ENCODE peak calls at places on chromosomes 11 and 22, in seven cellular contexts. One of them, this sample, is unnamed.

GRCh38 chr11:2331404-2331803 is 29.6 kb downstream of the TSPAN32 start:
- DNase-seq in activated B cell treated with CpG ODN at 0.5 μM for 24 hours: no peak
- DNase-seq in RWPE1: no peak
- DNase-seq in ovary: no peak
- DNase-seq in body of pancreas: no peak
- DNase-seq in neural progenitor cell: no peak
- DNase-seq in tibial artery: no peak
- DNase-seq in this sample: no peak

GRCh38 chr22:37363593-37363992 is 63.7 kb downstream of the ELFN2 start:
- DNase-seq in body of pancreas: no peak
- DNase-seq in ovary: no peak
- DNase-seq in neural progenitor cell: no peak
- DNase-seq in RWPE1: no peak
- DNase-seq in activated B cell treated with CpG ODN at 0.5 μM for 24 hours: no peak
- DNase-seq in tibial artery: no peak
- DNase-seq in this sample: no peak

GRCh38 chr11:9264381-9265210 is 554 bp downstream of the DENND5A start:
- DNase-seq in neural progenitor cell: peak
- DNase-seq in ovary: peak
- DNase-seq in body of pancreas: peak
- DNase-seq in tibial artery: peak
- DNase-seq in RWPE1: peak
- DNase-seq in activated B cell treated with CpG ODN at 0.5 μM for 24 hours: peak
- DNase-seq in this sample: peak

GRCh38 chr11:65574147-65574962 is 1.5 kb upstream of the EHBP1L1 start:
- DNase-seq in tibial artery: peak
- DNase-seq in RWPE1: peak
- DNase-seq in activated B cell treated with CpG ODN at 0.5 μM for 24 hours: peak
- DNase-seq in body of pancreas: peak
- DNase-seq in neural progenitor cell: peak
- DNase-seq in ovary: peak
- DNase-seq in this sample: peak

GRCh38 chr11:106959800-106960199 is 58.5 kb downstream of the GUCY1A2 start:
- DNase-seq in ovary: no peak
- DNase-seq in RWPE1: no peak
- DNase-seq in body of pancreas: no peak
- DNase-seq in neural progenitor cell: peak
- DNase-seq in tibial artery: no peak
- DNase-seq in activated B cell treated with CpG ODN at 0.5 μM for 24 hours: no peak
- DNase-seq in this sample: no peak

GRCh38 chr22:25016311-25016710 is 63.8 kb downstream of the KIAA1671 start:
- DNase-seq in tibial artery: no peak
- DNase-seq in activated B cell treated with CpG ODN at 0.5 μM for 24 hours: no peak
- DNase-seq in ovary: no peak
- DNase-seq in neural progenitor cell: no peak
- DNase-seq in body of pancreas: no peak
- DNase-seq in RWPE1: no peak
- DNase-seq in this sample: no peak

GRCh38 chr11:72812604-72812967 is 1.6 kb upstream of the ATG16L2 start:
- DNase-seq in RWPE1: peak
- DNase-seq in body of pancreas: no peak
- DNase-seq in ovary: no peak
- DNase-seq in neural progenitor cell: no peak
- DNase-seq in tibial artery: no peak
- DNase-seq in activated B cell treated with CpG ODN at 0.5 μM for 24 hours: no peak
- DNase-seq in this sample: peak

GRCh38 chr11:68792400-68792955 is 41.2 kb upstream of the TESMIN start:
- DNase-seq in activated B cell treated with CpG ODN at 0.5 μM for 24 hours: no peak
- DNase-seq in RWPE1: no peak
- DNase-seq in neural progenitor cell: no peak
- DNase-seq in ovary: no peak
- DNase-seq in tibial artery: no peak
- DNase-seq in body of pancreas: no peak
- DNase-seq in this sample: peak

GRCh38 chr11:95599959-95600586 is 189.5 kb downstream of the FAM76B start:
- DNase-seq in tibial artery: no peak
- DNase-seq in ovary: no peak
- DNase-seq in RWPE1: no peak
- DNase-seq in activated B cell treated with CpG ODN at 0.5 μM for 24 hours: no peak
- DNase-seq in neural progenitor cell: peak
- DNase-seq in body of pancreas: no peak
- DNase-seq in this sample: no peak

GRCh38 chr11:76692956-76693355 is 22.4 kb upstream of the LRRC32 start:
- DNase-seq in RWPE1: no peak
- DNase-seq in tibial artery: no peak
- DNase-seq in activated B cell treated with CpG ODN at 0.5 μM for 24 hours: no peak
- DNase-seq in neural progenitor cell: no peak
- DNase-seq in ovary: no peak
- DNase-seq in body of pancreas: no peak
- DNase-seq in this sample: no peak

GRCh38 chr22:20624161-20624616 is 116.8 kb downstream of the MED15 start:
- DNase-seq in neural progenitor cell: no peak
- DNase-seq in body of pancreas: no peak
- DNase-seq in activated B cell treated with CpG ODN at 0.5 μM for 24 hours: no peak
- DNase-seq in RWPE1: no peak
- DNase-seq in tibial artery: no peak
- DNase-seq in ovary: no peak
- DNase-seq in this sample: peak

GRCh38 chr11:2741377-2742131 is 41.8 kb upstream of the KCNQ1OT1 start:
- DNase-seq in body of pancreas: no peak
- DNase-seq in tibial artery: peak
- DNase-seq in activated B cell treated with CpG ODN at 0.5 μM for 24 hours: no peak
- DNase-seq in ovary: peak
- DNase-seq in RWPE1: peak
- DNase-seq in neural progenitor cell: no peak
- DNase-seq in this sample: peak

GRCh38 chr11:123249354-123249753 is 54.3 kb upstream of the CLMP start:
- DNase-seq in RWPE1: no peak
- DNase-seq in neural progenitor cell: no peak
- DNase-seq in tibial artery: no peak
- DNase-seq in activated B cell treated with CpG ODN at 0.5 μM for 24 hours: no peak
- DNase-seq in ovary: no peak
- DNase-seq in body of pancreas: no peak
- DNase-seq in this sample: no peak

GRCh38 chr11:120775986-120776682 is 247.8 kb upstream of the TBCEL start:
- DNase-seq in ovary: no peak
- DNase-seq in tibial artery: no peak
- DNase-seq in body of pancreas: no peak
- DNase-seq in activated B cell treated with CpG ODN at 0.5 μM for 24 hours: no peak
- DNase-seq in RWPE1: no peak
- DNase-seq in neural progenitor cell: peak
- DNase-seq in this sample: no peak

GRCh38 chr11:128759597-128759996 is 65.7 kb downstream of the FLI1 start:
- DNase-seq in activated B cell treated with CpG ODN at 0.5 μM for 24 hours: no peak
- DNase-seq in ovary: no peak
- DNase-seq in body of pancreas: no peak
- DNase-seq in neural progenitor cell: no peak
- DNase-seq in RWPE1: no peak
- DNase-seq in tibial artery: no peak
- DNase-seq in this sample: no peak

GRCh38 chr22:32204211-32204855 is 540 bp downstream of the RFPL2 start:
- DNase-seq in ovary: no peak
- DNase-seq in neural progenitor cell: peak
- DNase-seq in tibial artery: no peak
- DNase-seq in RWPE1: peak
- DNase-seq in body of pancreas: peak
- DNase-seq in activated B cell treated with CpG ODN at 0.5 μM for 24 hours: no peak
- DNase-seq in this sample: no peak

GRCh38 chr11:61274084-61274483 is 21.0 kb downstream of the VWCE start:
- DNase-seq in ovary: no peak
- DNase-seq in neural progenitor cell: no peak
- DNase-seq in activated B cell treated with CpG ODN at 0.5 μM for 24 hours: no peak
- DNase-seq in RWPE1: no peak
- DNase-seq in tibial artery: no peak
- DNase-seq in body of pancreas: no peak
- DNase-seq in this sample: no peak

GRCh38 chr22:46245515-46245914 is 4.6 kb downstream of the CDPF1 start:
- DNase-seq in ovary: no peak
- DNase-seq in RWPE1: no peak
- DNase-seq in activated B cell treated with CpG ODN at 0.5 μM for 24 hours: no peak
- DNase-seq in body of pancreas: peak
- DNase-seq in neural progenitor cell: no peak
- DNase-seq in tibial artery: peak
- DNase-seq in this sample: no peak

GRCh38 chr11:114059278-114059983 is at the start of gene ZBTB16:
- DNase-seq in RWPE1: peak
- DNase-seq in activated B cell treated with CpG ODN at 0.5 μM for 24 hours: no peak
- DNase-seq in tibial artery: peak
- DNase-seq in ovary: peak
- DNase-seq in neural progenitor cell: peak
- DNase-seq in body of pancreas: peak
- DNase-seq in this sample: peak

GRCh38 chr22:34490911-34491310 is 570.6 kb upstream of the LARGE1 start:
- DNase-seq in body of pancreas: no peak
- DNase-seq in neural progenitor cell: no peak
- DNase-seq in ovary: no peak
- DNase-seq in tibial artery: no peak
- DNase-seq in activated B cell treated with CpG ODN at 0.5 μM for 24 hours: no peak
- DNase-seq in RWPE1: no peak
- DNase-seq in this sample: no peak

GRCh38 chr11:2567026-2567671 is 122.3 kb downstream of the KCNQ1 start:
- DNase-seq in neural progenitor cell: no peak
- DNase-seq in tibial artery: peak
- DNase-seq in RWPE1: no peak
- DNase-seq in body of pancreas: peak
- DNase-seq in ovary: no peak
- DNase-seq in activated B cell treated with CpG ODN at 0.5 μM for 24 hours: no peak
- DNase-seq in this sample: no peak

GRCh38 chr11:70910835-70911234 is 341.5 kb downstream of the SHANK2 start:
- DNase-seq in neural progenitor cell: no peak
- DNase-seq in ovary: no peak
- DNase-seq in RWPE1: peak
- DNase-seq in activated B cell treated with CpG ODN at 0.5 μM for 24 hours: no peak
- DNase-seq in tibial artery: peak
- DNase-seq in body of pancreas: no peak
- DNase-seq in this sample: no peak

GRCh38 chr11:121687961-121688566 is 235.3 kb upstream of the SORL1-AS1 start:
- DNase-seq in ovary: no peak
- DNase-seq in neural progenitor cell: peak
- DNase-seq in tibial artery: no peak
- DNase-seq in body of pancreas: no peak
- DNase-seq in activated B cell treated with CpG ODN at 0.5 μM for 24 hours: no peak
- DNase-seq in RWPE1: no peak
- DNase-seq in this sample: no peak

GRCh38 chr22:47357493-47357892 is 595.0 kb downstream of the TBC1D22A start:
- DNase-seq in RWPE1: no peak
- DNase-seq in ovary: no peak
- DNase-seq in activated B cell treated with CpG ODN at 0.5 μM for 24 hours: no peak
- DNase-seq in neural progenitor cell: no peak
- DNase-seq in tibial artery: no peak
- DNase-seq in body of pancreas: no peak
- DNase-seq in this sample: no peak

GRCh38 chr11:119352857-119353260 is 6.4 kb upstream of the MFRP start:
- DNase-seq in body of pancreas: peak
- DNase-seq in tibial artery: peak
- DNase-seq in activated B cell treated with CpG ODN at 0.5 μM for 24 hours: no peak
- DNase-seq in RWPE1: no peak
- DNase-seq in ovary: peak
- DNase-seq in neural progenitor cell: no peak
- DNase-seq in this sample: peak

DNA sequence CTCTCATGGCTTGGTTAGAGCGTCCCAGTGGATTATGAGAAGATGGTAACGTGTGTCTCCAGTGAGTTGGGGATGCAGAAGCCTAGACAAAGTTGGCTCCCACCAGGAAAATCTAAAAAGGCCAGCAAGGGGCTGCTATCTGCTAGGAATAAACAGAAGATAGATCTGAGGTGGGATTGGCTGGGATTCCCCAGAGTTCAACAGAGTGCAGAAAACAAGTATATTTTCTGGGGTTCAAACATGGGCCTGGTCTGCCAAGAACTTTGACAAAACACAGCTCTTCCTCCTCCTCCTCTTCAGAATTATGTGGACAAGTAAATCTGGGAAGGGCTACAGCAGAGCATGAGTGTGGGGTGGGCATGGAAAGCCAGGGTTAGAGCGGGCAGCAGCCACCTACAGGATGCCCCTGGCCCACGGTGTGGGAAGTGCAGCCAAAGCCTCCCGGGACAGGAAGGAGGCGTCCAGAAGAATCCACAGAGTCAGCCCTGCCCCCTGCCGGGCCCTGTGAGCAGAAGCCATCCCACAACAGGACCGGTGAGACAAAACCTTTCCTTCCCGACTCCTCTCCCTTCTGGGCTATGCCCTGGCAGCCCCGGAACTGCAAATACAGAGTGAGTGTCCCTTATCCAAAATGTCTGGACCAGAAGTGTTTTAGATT is 67.1 kb downstream of the CD82 start:
- DNase-seq in activated B cell treated with CpG ODN at 0.5 μM for 24 hours: no peak
- DNase-seq in neural progenitor cell: peak
- DNase-seq in RWPE1: no peak
- DNase-seq in tibial artery: peak
- DNase-seq in ovary: no peak
- DNase-seq in body of pancreas: peak
- DNase-seq in this sample: peak
- TF ChIP-seq CTCF in activated B cell treated with CpG ODN at 0.5 μM for 24 hours: no peak
- TF ChIP-seq CTCF in neural progenitor cell: peak
- TF ChIP-seq CTCF in RWPE1: no peak
- TF ChIP-seq CTCF in tibial artery: no peak
- TF ChIP-seq CTCF in ovary: no peak
- TF ChIP-seq CTCF in body of pancreas: peak
- TF ChIP-seq CTCF in this sample: peak

DNA sequence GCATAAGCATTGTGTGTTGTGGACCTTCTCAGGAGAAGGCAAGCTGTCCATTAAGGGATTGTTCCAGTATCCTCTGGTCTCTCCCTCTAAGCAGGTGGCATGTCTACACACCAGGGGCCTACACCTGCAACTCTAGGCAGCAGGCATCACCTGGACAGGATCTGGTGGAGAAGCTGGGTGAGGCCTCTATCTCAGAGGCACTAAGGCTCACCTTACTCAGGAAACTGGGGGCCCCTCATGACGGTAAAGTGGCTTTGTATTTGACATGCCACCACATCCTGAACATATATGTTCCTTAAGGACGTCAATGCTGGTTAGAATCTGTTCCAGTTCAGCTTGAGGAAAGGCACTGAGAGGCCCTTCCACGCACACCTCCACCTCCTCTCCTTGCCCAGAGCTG is 891.3 kb downstream of the OPCML start:
- DNase-seq in ovary: no peak
- DNase-seq in neural progenitor cell: no peak
- DNase-seq in body of pancreas: no peak
- DNase-seq in activated B cell treated with CpG ODN at 0.5 μM for 24 hours: no peak
- DNase-seq in RWPE1: no peak
- DNase-seq in tibial artery: no peak
- DNase-seq in this sample: no peak
- TF ChIP-seq CTCF in ovary: no peak
- TF ChIP-seq CTCF in neural progenitor cell: no peak
- TF ChIP-seq CTCF in body of pancreas: no peak
- TF ChIP-seq CTCF in activated B cell treated with CpG ODN at 0.5 μM for 24 hours: no peak
- TF ChIP-seq CTCF in RWPE1: no peak
- TF ChIP-seq CTCF in tibial artery: no peak
- TF ChIP-seq CTCF in this sample: no peak

GRCh38 chr11:90434858-90435257 is 212.0 kb upstream of the CHORDC1 start:
- DNase-seq in tibial artery: no peak
- DNase-seq in activated B cell treated with CpG ODN at 0.5 μM for 24 hours: no peak
- DNase-seq in neural progenitor cell: peak
- DNase-seq in ovary: no peak
- DNase-seq in RWPE1: no peak
- DNase-seq in body of pancreas: no peak
- DNase-seq in this sample: peak
- TF ChIP-seq CTCF in tibial artery: no peak
- TF ChIP-seq CTCF in activated B cell treated with CpG ODN at 0.5 μM for 24 hours: no peak
- TF ChIP-seq CTCF in neural progenitor cell: peak
- TF ChIP-seq CTCF in ovary: no peak
- TF ChIP-seq CTCF in RWPE1: no peak
- TF ChIP-seq CTCF in body of pancreas: peak
- TF ChIP-seq CTCF in this sample: no peak

GRCh38 chr11:47980907-47981621 is 705 bp downstream of the PTPRJ start:
- DNase-seq in body of pancreas: peak
- DNase-seq in neural progenitor cell: peak
- DNase-seq in activated B cell treated with CpG ODN at 0.5 μM for 24 hours: peak
- DNase-seq in tibial artery: no peak
- DNase-seq in RWPE1: peak
- DNase-seq in ovary: peak
- DNase-seq in this sample: no peak
- TF ChIP-seq CTCF in body of pancreas: peak
- TF ChIP-seq CTCF in neural progenitor cell: peak
- TF ChIP-seq CTCF in activated B cell treated with CpG ODN at 0.5 μM for 24 hours: no peak
- TF ChIP-seq CTCF in tibial artery: no peak
- TF ChIP-seq CTCF in RWPE1: no peak
- TF ChIP-seq CTCF in ovary: no peak
- TF ChIP-seq CTCF in this sample: no peak